ENCODE peak calls at places on chromosomes 4 and X, in seven cellular contexts. W is activated naive CD4-positive, alpha-beta T cell treated with anti-CD3 and anti-CD28 coated beads, Interleukin-2, amount 10 ng/mL, durations not matched to agents 7 days and 5 days; R is AG09309; H is tibial artery; Q is foreskin fibroblast; G is HS-5; N is fibroblast of mammary gland. A is an unnamed sample.

GRCh38 chr4:56127698-56128097 is 179.0 kb downstream of the CEP135 start:
- DNase-seq in H (no peak), R (no peak), Q (no peak), G (no peak), N (no peak), W (no peak), A (no peak)

GRCh38 chr4:185997287-185997686 is 71.7 kb upstream of the TLR3 start:
- DNase-seq in R (no peak), Q (no peak), N (no peak), G (no peak), W (no peak), H (peak), A (no peak)

GRCh38 chr4:77742054-77742453 is 77.1 kb downstream of the CNOT6L start:
- DNase-seq in H (no peak), G (no peak), W (no peak), R (no peak), N (peak), Q (no peak), A (no peak)

GRCh38 chrX:24515447-24515846 is 50.4 kb downstream of the PDK3 start:
- DNase-seq in N (peak), G (no peak), R (no peak), W (no peak), Q (peak), H (no peak), A (no peak)

GRCh38 chr4:22743290-22743689 is 50.6 kb downstream of the GBA3 start:
- DNase-seq in H (no peak), R (no peak), G (no peak), N (no peak), W (no peak), Q (no peak), A (no peak)

GRCh38 chr4:39613093-39613656 is 25.5 kb downstream of the SMIM14 start:
- DNase-seq in G (no peak), W (no peak), H (no peak), Q (peak), R (no peak), N (peak), A (no peak)

GRCh38 chr4:123352966-123353365 is 43.6 kb upstream of the SPRY1 start:
- DNase-seq in G (no peak), Q (no peak), H (no peak), W (no peak), N (no peak), R (no peak), A (no peak)

GRCh38 chr4:20196476-20196875 is 55.2 kb upstream of the SLIT2 start:
- DNase-seq in R (no peak), Q (peak), H (no peak), G (no peak), W (no peak), N (peak), A (peak)

GRCh38 chr4:157221426-157221894 is 932 bp downstream of the GRIA2 start:
- DNase-seq in G (no peak), R (no peak), Q (peak), N (no peak), H (no peak), W (no peak), A (no peak)

GRCh38 chrX:18549643-18550042 is 122.3 kb downstream of the RS1 start:
- DNase-seq in W (no peak), R (no peak), N (no peak), G (no peak), Q (no peak), H (no peak), A (no peak)

GRCh38 chr4:138938371-138938699 is 77.2 kb upstream of the NOCT start:
- DNase-seq in Q (peak), H (no peak), N (peak), R (peak), W (no peak), G (no peak), A (no peak)

GRCh38 chrX:8424941-8425340 is 39.7 kb upstream of the VCX3B start:
- DNase-seq in H (no peak), Q (no peak), N (no peak), R (no peak), G (no peak), W (no peak), A (no peak)

GRCh38 chr4:46922205-46922604 is 13.2 kb upstream of the COX7B2 start:
- DNase-seq in Q (no peak), N (no peak), G (no peak), R (no peak), W (no peak), H (no peak), A (no peak)

GRCh38 chrX:43655961-43656494 is at the start of gene MAOA:
- DNase-seq in Q (peak), N (peak), W (peak), H (peak), G (no peak), R (no peak), A (peak)

GRCh38 chr4:3638080-3638715 is 106.0 kb upstream of the LRPAP1 start:
- DNase-seq in Q (no peak), W (no peak), N (peak), G (no peak), H (no peak), R (no peak), A (no peak)

GRCh38 chr4:76904646-76905190 is 6.8 kb upstream of the SOWAHB start:
- DNase-seq in R (no peak), Q (no peak), G (no peak), H (no peak), W (no peak), N (no peak), A (no peak)

GRCh38 chr4:2788532-2789103 is 4.3 kb upstream of the SH3BP2 start:
- DNase-seq in W (no peak), H (peak), Q (peak), G (no peak), N (no peak), R (no peak), A (peak)

GRCh38 chr4:122700178-122700725 is 32.3 kb upstream of the BBS12 start:
- DNase-seq in G (no peak), W (no peak), N (peak), R (no peak), Q (peak), H (no peak), A (peak)

GRCh38 chr4:8198906-8199593 is at the start of gene SH3TC1:
- DNase-seq in W (peak), Q (peak), H (peak), R (no peak), G (peak), N (peak), A (peak)

GRCh38 chr4:67522851-67523671 is 22.2 kb downstream of the CENPC start:
- DNase-seq in R (no peak), G (no peak), W (no peak), N (peak), H (no peak), Q (peak), A (no peak)

A was measured in MG63.